ENCODE peak calls at places on chromosomes 11 and 22, in eight cellular contexts. P is spleen; B is body of pancreas; G is uterus; L is neuronal stem cell; M is heart right ventricle; E is CD8-positive, alpha-beta T cell; Z is right lobe of liver. S is an unnamed sample.

GRCh38 chr11:114135737-114136151 is 76.2 kb downstream of the ZBTB16 start:
- DNase-seq in L (no peak), G (no peak), B (no peak), E (no peak), M (no peak), P (no peak), Z (no peak), S (no peak)

GRCh38 chr22:42436402-42436801 is 4.2 kb upstream of the NFAM1 start:
- DNase-seq in L (no peak), B (no peak), G (no peak), P (no peak), Z (no peak), M (no peak), E (no peak), S (no peak)

GRCh38 chr11:62450543-62451242 is 31.9 kb downstream of the SCGB1A1 start:
- DNase-seq in B (no peak), G (no peak), L (no peak), E (no peak), M (no peak), P (no peak), Z (no peak), S (no peak)

GRCh38 chr11:125370561-125371389 is 125.3 kb downstream of the FEZ1 start:
- DNase-seq in Z (no peak), L (no peak), P (peak; percentile 56), M (no peak), G (no peak), E (no peak), B (no peak), S (peak; percentile 66)

GRCh38 chr11:63448646-63449045 is 42.3 kb downstream of the PLAAT5 start:
- DNase-seq in M (no peak), G (no peak), Z (no peak), B (no peak), E (no peak), L (no peak), P (no peak), S (no peak)

GRCh38 chr22:40679964-40680818 is 907 bp downstream of the MCHR1 start:
- DNase-seq in Z (no peak), G (no peak), E (no peak), B (no peak), P (no peak), L (no peak), M (no peak), S (no peak)

GRCh38 chr11:112343368-112344039 is 82.8 kb upstream of the PLET1 start:
- DNase-seq in L (no peak), M (no peak), P (no peak), Z (no peak), B (no peak), E (no peak), G (no peak), S (no peak)

GRCh38 chr11:60831501-60832079 is 10.3 kb upstream of the CCDC86 start:
- DNase-seq in B (no peak), G (no peak), M (no peak), L (no peak), E (no peak), P (no peak), Z (no peak), S (no peak)

GRCh38 chr22:30882974-30883533 is 85.5 kb downstream of the MORC2 start:
- DNase-seq in Z (peak; percentile 43), B (no peak), L (no peak), E (no peak), P (peak; percentile 48), G (no peak), M (peak; percentile 5), S (peak; percentile 34)

GRCh38 chr22:41367039-41367679 is 14.6 kb upstream of the TEF start:
- DNase-seq in E (no peak), L (no peak), P (peak; percentile 92), B (peak; percentile 99), M (peak; percentile 98), G (peak; percentile 98), Z (peak; percentile 98), S (peak; percentile 95)

DNA sequence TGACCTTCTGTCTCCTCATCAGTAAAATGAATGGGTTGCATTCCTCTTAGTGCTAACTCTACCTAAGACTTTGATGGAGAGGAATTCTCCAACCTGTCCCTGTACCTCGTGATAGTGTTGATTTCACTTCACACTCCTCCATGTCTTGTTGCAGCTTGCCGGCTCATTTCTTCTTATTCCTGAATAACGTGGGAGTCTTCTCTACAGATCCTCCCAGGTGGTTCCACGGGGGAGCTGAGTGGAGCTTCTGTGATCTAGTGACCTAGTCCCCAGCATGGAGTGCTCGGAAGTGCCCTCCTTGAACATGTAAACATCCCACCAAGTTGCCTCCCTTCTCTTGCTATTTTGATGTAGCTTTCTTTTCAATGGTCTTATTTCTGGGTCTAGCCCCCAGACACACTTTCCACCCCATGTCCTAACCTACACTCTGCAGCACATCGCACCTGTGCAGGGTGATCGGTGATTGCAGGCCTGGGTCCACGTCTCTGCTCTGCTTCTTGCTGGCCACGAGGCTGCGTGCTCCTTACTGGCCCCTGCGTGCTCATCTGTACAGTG is 44.8 kb upstream of the MYEOV start:
- DNase-seq in L (no peak), P (no peak), E (no peak), M (no peak), Z (no peak), B (no peak), G (no peak), S (no peak)
- H3K27ac ChIP-seq in L (no peak overlapping the region), P (no peak overlapping the region), E (no peak overlapping the region), M (no peak overlapping the region), Z (no peak overlapping the region), B (no peak overlapping the region), G (no peak overlapping the region), S (no peak overlapping the region)

DNA sequence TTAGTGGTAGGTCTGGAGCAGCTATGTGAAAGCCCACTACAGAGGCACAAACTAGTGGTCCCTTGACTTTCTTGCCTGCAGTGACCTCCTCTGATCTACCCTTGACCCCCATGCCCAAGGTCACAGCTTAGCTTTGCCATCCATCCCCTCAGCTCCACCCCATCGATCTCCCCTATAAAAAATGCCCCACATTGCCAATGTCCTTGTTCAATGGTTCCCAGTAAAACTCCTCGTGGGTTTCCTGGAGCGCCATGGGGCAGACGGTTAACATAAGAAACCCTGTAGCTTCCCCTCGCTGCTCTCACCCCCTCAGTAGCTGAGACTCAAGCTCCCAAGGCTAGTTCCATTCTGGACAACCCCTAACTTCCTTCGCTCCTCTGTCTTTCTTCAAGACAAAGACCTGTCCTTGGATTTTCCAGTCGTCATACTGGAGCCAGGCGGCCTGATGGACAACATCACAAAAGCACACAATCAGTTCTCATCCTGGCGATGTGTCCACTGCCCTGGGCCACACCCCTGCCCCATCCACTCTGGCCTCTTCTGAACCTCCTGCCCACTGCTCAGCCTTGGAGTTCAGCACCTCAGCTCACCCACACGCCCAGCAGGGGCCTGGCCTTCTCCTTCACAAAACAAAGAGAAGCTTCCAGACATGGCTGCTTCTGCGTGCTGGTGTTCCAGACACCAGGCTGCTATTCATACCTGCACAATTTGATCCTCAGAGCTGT is 1429.3 kb downstream of the BRD1 start:
- DNase-seq in G (no peak), B (no peak), Z (no peak), P (no peak), L (no peak), M (no peak), E (no peak), S (no peak)
- H3K4me3 ChIP-seq in G (no peak overlapping the region), B (no peak overlapping the region), Z (no peak overlapping the region), P (no peak overlapping the region), L (no peak overlapping the region), M (no peak overlapping the region), E (no peak overlapping the region), S (no peak overlapping the region)

GRCh38 chr22:47014946-47015345 is 252.5 kb downstream of the TBC1D22A start:
- DNase-seq in E (no peak), M (no peak), B (no peak), G (no peak), L (no peak), P (no peak), Z (no peak), S (no peak)

GRCh38 chr22:47012589-47013365 is 250.3 kb downstream of the TBC1D22A start:
- DNase-seq in B (no peak), M (no peak), E (no peak), G (no peak), Z (no peak), P (no peak), L (no peak), S (no peak)

GRCh38 chr22:47015589-47016178 is 253.2 kb downstream of the TBC1D22A start:
- DNase-seq in L (no peak), B (no peak), G (no peak), Z (no peak), P (no peak), M (no peak), E (no peak), S (peak; percentile 55)

GRCh38 chr22:47014636-47014930 is 252.1 kb downstream of the TBC1D22A start:
- DNase-seq in G (no peak), B (no peak), P (no peak), L (no peak), E (no peak), M (no peak), Z (no peak), S (no peak)

DNA sequence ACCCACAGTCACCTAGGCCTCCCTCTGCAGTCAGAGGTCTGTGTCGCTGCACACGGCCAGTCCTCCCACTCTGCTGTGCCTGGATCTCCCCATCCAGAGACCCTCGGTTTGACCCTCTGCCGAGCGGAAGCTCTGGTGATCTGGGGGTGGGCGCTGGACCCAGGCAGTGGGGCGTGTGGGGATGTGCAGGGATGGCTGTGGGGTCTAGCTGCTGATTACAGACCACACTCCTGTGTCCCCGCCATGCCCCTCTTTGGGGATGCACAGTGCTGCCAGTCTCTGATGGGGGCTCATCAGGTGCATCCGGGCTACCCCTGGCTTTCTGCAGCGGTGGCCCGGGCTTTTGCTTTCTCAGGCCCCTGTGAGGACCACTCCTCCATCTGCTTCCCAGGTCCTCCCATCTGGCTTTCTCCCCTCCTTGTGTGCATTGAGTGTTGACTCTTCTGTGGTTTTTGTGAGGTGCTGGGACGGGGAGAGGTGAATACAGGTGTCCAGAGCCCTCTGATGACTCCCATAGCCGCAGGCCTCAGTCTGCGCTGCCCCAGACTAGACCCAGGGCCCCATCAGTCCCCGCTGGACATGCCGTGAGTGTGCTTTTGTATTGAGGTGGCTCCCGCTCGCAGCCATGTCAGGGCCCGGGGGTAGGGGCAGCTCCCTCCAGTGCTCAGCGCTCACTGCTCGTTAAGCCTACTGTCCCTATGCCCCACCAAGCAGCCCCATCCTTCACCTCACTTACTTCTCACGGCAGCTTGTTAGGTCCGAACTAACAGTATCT is 251.6 kb downstream of the TBC1D22A start:
- DNase-seq in Z (no peak), L (no peak), B (no peak), M (no peak), P (no peak), G (no peak), E (no peak), S (peak; percentile 43)
- H3K4me1 ChIP-seq in Z (no peaks in the 10 kb centered on the region), L (no peaks in the 10 kb centered on the region), B (no peaks in the 10 kb centered on the region), M (no peaks in the 10 kb centered on the region), P (no peaks in the 10 kb centered on the region), G (no peaks in the 10 kb centered on the region), E (no peaks in the 10 kb centered on the region), S (no peaks in the 10 kb centered on the region)

DNA sequence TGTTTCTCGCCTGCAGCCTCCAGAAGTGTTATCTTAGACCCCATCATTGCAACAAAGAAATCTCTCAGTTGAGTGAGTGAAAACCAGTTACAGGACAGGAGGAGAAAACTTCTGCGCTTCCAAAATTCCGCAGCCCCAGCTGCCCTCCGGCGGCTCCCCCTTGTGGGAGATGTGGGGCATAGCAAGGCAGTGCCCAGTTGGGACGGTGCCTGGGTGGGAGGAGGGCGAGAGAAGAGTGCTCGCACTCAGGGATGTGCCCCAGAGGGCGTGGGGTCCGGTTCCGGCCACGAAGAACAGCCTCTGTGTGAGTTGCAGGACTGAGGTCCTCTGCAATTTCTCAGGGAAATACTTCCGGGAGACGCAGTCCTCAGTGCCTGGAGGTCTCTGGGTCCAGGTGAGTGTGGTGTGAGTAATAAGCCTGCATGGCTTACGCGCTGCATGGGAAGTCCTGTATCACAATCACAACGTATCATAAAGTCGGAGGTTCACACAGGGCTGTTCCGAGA is 87.0 kb upstream of the BLID start:
- DNase-seq in P (peak; percentile 84), B (peak; percentile 61), L (peak; percentile 50), E (no peak), G (peak; percentile 85), Z (peak; percentile 74), M (peak; percentile 76), S (peak; percentile 62)
- H3K27ac ChIP-seq in P (no peak overlapping the region), B (no peak overlapping the region), L (no peak overlapping the region), E (no peak overlapping the region), G (peak overlapping the region; percentile 81), Z (no peak overlapping the region), M (peak overlapping the region; percentile 67), S (peak overlapping the region; percentile 51)

S was measured in left lung.